ENCODE peak calls at places on chromosome 2, in ten cellular contexts. One of them, this sample, is unnamed.

GRCh38 chr2:39160982-39161381 is 40.1 kb upstream of the SOS1 start:
- DNase-seq in T47D: no peak
- DNase-seq in A172: no peak
- DNase-seq in fibroblast of the aortic adventitia: peak
- DNase-seq in skeletal muscle cell: no peak
- DNase-seq in stimulated activated naive B cell treated with anti-CD40 and anti-IgM and Interleukin-4, amounts not matched to agents 10 μg/mL and 1 μg/mL and 100 μg/mL, for 72 hours: no peak
- DNase-seq in omental fat pad: no peak
- DNase-seq in stimulated activated CD4-positive, alpha-beta T cell treated with anti-CD3 and anti-CD28 coated beads, TNF-alpha, amount 100 ng/mL, for 4 hours: no peak
- DNase-seq in choroid plexus epithelial cell: no peak
- DNase-seq in frontal cortex: no peak
- DNase-seq in this sample: no peak

GRCh38 chr2:3737128-3737527 is 33.8 kb downstream of the DCDC2C start:
- DNase-seq in stimulated activated CD4-positive, alpha-beta T cell treated with anti-CD3 and anti-CD28 coated beads, TNF-alpha, amount 100 ng/mL, for 4 hours: no peak
- DNase-seq in A172: no peak
- DNase-seq in T47D: no peak
- DNase-seq in omental fat pad: no peak
- DNase-seq in choroid plexus epithelial cell: no peak
- DNase-seq in fibroblast of the aortic adventitia: no peak
- DNase-seq in stimulated activated naive B cell treated with anti-CD40 and anti-IgM and Interleukin-4, amounts not matched to agents 10 μg/mL and 1 μg/mL and 100 μg/mL, for 72 hours: no peak
- DNase-seq in skeletal muscle cell: no peak
- DNase-seq in frontal cortex: no peak
- DNase-seq in this sample: no peak

GRCh38 chr2:20108655-20109396 is 57.4 kb upstream of the LAPTM4A start:
- DNase-seq in frontal cortex: no peak
- DNase-seq in omental fat pad: no peak
- DNase-seq in choroid plexus epithelial cell: peak
- DNase-seq in A172: peak
- DNase-seq in skeletal muscle cell: peak
- DNase-seq in stimulated activated CD4-positive, alpha-beta T cell treated with anti-CD3 and anti-CD28 coated beads, TNF-alpha, amount 100 ng/mL, for 4 hours: no peak
- DNase-seq in T47D: no peak
- DNase-seq in stimulated activated naive B cell treated with anti-CD40 and anti-IgM and Interleukin-4, amounts not matched to agents 10 μg/mL and 1 μg/mL and 100 μg/mL, for 72 hours: no peak
- DNase-seq in fibroblast of the aortic adventitia: no peak
- DNase-seq in this sample: no peak

GRCh38 chr2:18268400-18268799 is 292.1 kb downstream of the RDH14 start:
- DNase-seq in frontal cortex: no peak
- DNase-seq in stimulated activated naive B cell treated with anti-CD40 and anti-IgM and Interleukin-4, amounts not matched to agents 10 μg/mL and 1 μg/mL and 100 μg/mL, for 72 hours: no peak
- DNase-seq in omental fat pad: no peak
- DNase-seq in T47D: no peak
- DNase-seq in stimulated activated CD4-positive, alpha-beta T cell treated with anti-CD3 and anti-CD28 coated beads, TNF-alpha, amount 100 ng/mL, for 4 hours: no peak
- DNase-seq in A172: peak
- DNase-seq in skeletal muscle cell: peak
- DNase-seq in choroid plexus epithelial cell: peak
- DNase-seq in fibroblast of the aortic adventitia: no peak
- DNase-seq in this sample: no peak

GRCh38 chr2:73961274-73961673 is 23.4 kb upstream of the TET3 start:
- DNase-seq in T47D: no peak
- DNase-seq in frontal cortex: no peak
- DNase-seq in omental fat pad: no peak
- DNase-seq in fibroblast of the aortic adventitia: no peak
- DNase-seq in choroid plexus epithelial cell: no peak
- DNase-seq in stimulated activated naive B cell treated with anti-CD40 and anti-IgM and Interleukin-4, amounts not matched to agents 10 μg/mL and 1 μg/mL and 100 μg/mL, for 72 hours: no peak
- DNase-seq in A172: no peak
- DNase-seq in stimulated activated CD4-positive, alpha-beta T cell treated with anti-CD3 and anti-CD28 coated beads, TNF-alpha, amount 100 ng/mL, for 4 hours: no peak
- DNase-seq in skeletal muscle cell: no peak
- DNase-seq in this sample: no peak

GRCh38 chr2:157056200-157056676 is 201.3 kb upstream of the GALNT5 start:
- DNase-seq in T47D: no peak
- DNase-seq in fibroblast of the aortic adventitia: peak
- DNase-seq in stimulated activated CD4-positive, alpha-beta T cell treated with anti-CD3 and anti-CD28 coated beads, TNF-alpha, amount 100 ng/mL, for 4 hours: no peak
- DNase-seq in skeletal muscle cell: peak
- DNase-seq in choroid plexus epithelial cell: peak
- DNase-seq in stimulated activated naive B cell treated with anti-CD40 and anti-IgM and Interleukin-4, amounts not matched to agents 10 μg/mL and 1 μg/mL and 100 μg/mL, for 72 hours: no peak
- DNase-seq in omental fat pad: no peak
- DNase-seq in frontal cortex: no peak
- DNase-seq in A172: peak
- DNase-seq in this sample: no peak

GRCh38 chr2:174836345-174836999 is 72.2 kb upstream of the CHRNA1 start:
- DNase-seq in choroid plexus epithelial cell: peak
- DNase-seq in fibroblast of the aortic adventitia: peak
- DNase-seq in omental fat pad: no peak
- DNase-seq in A172: peak
- DNase-seq in frontal cortex: no peak
- DNase-seq in T47D: peak
- DNase-seq in stimulated activated naive B cell treated with anti-CD40 and anti-IgM and Interleukin-4, amounts not matched to agents 10 μg/mL and 1 μg/mL and 100 μg/mL, for 72 hours: no peak
- DNase-seq in stimulated activated CD4-positive, alpha-beta T cell treated with anti-CD3 and anti-CD28 coated beads, TNF-alpha, amount 100 ng/mL, for 4 hours: no peak
- DNase-seq in skeletal muscle cell: peak
- DNase-seq in this sample: no peak

GRCh38 chr2:188588235-188588634 is 296.6 kb downstream of the GULP1 start:
- DNase-seq in choroid plexus epithelial cell: peak
- DNase-seq in A172: no peak
- DNase-seq in skeletal muscle cell: no peak
- DNase-seq in fibroblast of the aortic adventitia: no peak
- DNase-seq in stimulated activated naive B cell treated with anti-CD40 and anti-IgM and Interleukin-4, amounts not matched to agents 10 μg/mL and 1 μg/mL and 100 μg/mL, for 72 hours: no peak
- DNase-seq in omental fat pad: no peak
- DNase-seq in stimulated activated CD4-positive, alpha-beta T cell treated with anti-CD3 and anti-CD28 coated beads, TNF-alpha, amount 100 ng/mL, for 4 hours: no peak
- DNase-seq in T47D: no peak
- DNase-seq in frontal cortex: no peak
- DNase-seq in this sample: no peak

GRCh38 chr2:181440919-181441318 is 16.3 kb upstream of the ITGA4 start:
- DNase-seq in frontal cortex: no peak
- DNase-seq in omental fat pad: no peak
- DNase-seq in choroid plexus epithelial cell: no peak
- DNase-seq in stimulated activated CD4-positive, alpha-beta T cell treated with anti-CD3 and anti-CD28 coated beads, TNF-alpha, amount 100 ng/mL, for 4 hours: no peak
- DNase-seq in A172: no peak
- DNase-seq in skeletal muscle cell: no peak
- DNase-seq in T47D: no peak
- DNase-seq in stimulated activated naive B cell treated with anti-CD40 and anti-IgM and Interleukin-4, amounts not matched to agents 10 μg/mL and 1 μg/mL and 100 μg/mL, for 72 hours: no peak
- DNase-seq in fibroblast of the aortic adventitia: no peak
- DNase-seq in this sample: no peak

GRCh38 chr2:17336458-17336857 is 181.8 kb downstream of the RAD51AP2 start:
- DNase-seq in fibroblast of the aortic adventitia: no peak
- DNase-seq in A172: no peak
- DNase-seq in omental fat pad: no peak
- DNase-seq in T47D: no peak
- DNase-seq in choroid plexus epithelial cell: no peak
- DNase-seq in stimulated activated CD4-positive, alpha-beta T cell treated with anti-CD3 and anti-CD28 coated beads, TNF-alpha, amount 100 ng/mL, for 4 hours: no peak
- DNase-seq in skeletal muscle cell: no peak
- DNase-seq in stimulated activated naive B cell treated with anti-CD40 and anti-IgM and Interleukin-4, amounts not matched to agents 10 μg/mL and 1 μg/mL and 100 μg/mL, for 72 hours: no peak
- DNase-seq in frontal cortex: no peak
- DNase-seq in this sample: no peak

GRCh38 chr2:153870308-153870707 is 1.4 kb upstream of the GALNT13 start:
- DNase-seq in choroid plexus epithelial cell: no peak
- DNase-seq in fibroblast of the aortic adventitia: no peak
- DNase-seq in frontal cortex: no peak
- DNase-seq in stimulated activated CD4-positive, alpha-beta T cell treated with anti-CD3 and anti-CD28 coated beads, TNF-alpha, amount 100 ng/mL, for 4 hours: no peak
- DNase-seq in stimulated activated naive B cell treated with anti-CD40 and anti-IgM and Interleukin-4, amounts not matched to agents 10 μg/mL and 1 μg/mL and 100 μg/mL, for 72 hours: no peak
- DNase-seq in omental fat pad: no peak
- DNase-seq in skeletal muscle cell: no peak
- DNase-seq in T47D: no peak
- DNase-seq in A172: peak
- DNase-seq in this sample: no peak

GRCh38 chr2:9558948-9559381 is 3.3 kb upstream of the ADAM17 start:
- DNase-seq in stimulated activated CD4-positive, alpha-beta T cell treated with anti-CD3 and anti-CD28 coated beads, TNF-alpha, amount 100 ng/mL, for 4 hours: no peak
- DNase-seq in T47D: peak
- DNase-seq in fibroblast of the aortic adventitia: peak
- DNase-seq in stimulated activated naive B cell treated with anti-CD40 and anti-IgM and Interleukin-4, amounts not matched to agents 10 μg/mL and 1 μg/mL and 100 μg/mL, for 72 hours: no peak
- DNase-seq in skeletal muscle cell: peak
- DNase-seq in frontal cortex: no peak
- DNase-seq in A172: peak
- DNase-seq in choroid plexus epithelial cell: peak
- DNase-seq in omental fat pad: no peak
- DNase-seq in this sample: no peak

GRCh38 chr2:121694398-121695178 is 42.1 kb downstream of the NIFK start:
- DNase-seq in skeletal muscle cell: peak
- DNase-seq in fibroblast of the aortic adventitia: peak
- DNase-seq in frontal cortex: no peak
- DNase-seq in stimulated activated naive B cell treated with anti-CD40 and anti-IgM and Interleukin-4, amounts not matched to agents 10 μg/mL and 1 μg/mL and 100 μg/mL, for 72 hours: no peak
- DNase-seq in choroid plexus epithelial cell: peak
- DNase-seq in A172: peak
- DNase-seq in omental fat pad: no peak
- DNase-seq in stimulated activated CD4-positive, alpha-beta T cell treated with anti-CD3 and anti-CD28 coated beads, TNF-alpha, amount 100 ng/mL, for 4 hours: no peak
- DNase-seq in T47D: no peak
- DNase-seq in this sample: no peak

GRCh38 chr2:195404650-195405049 is 252.4 kb upstream of the SLC39A10 start:
- DNase-seq in skeletal muscle cell: no peak
- DNase-seq in choroid plexus epithelial cell: no peak
- DNase-seq in T47D: no peak
- DNase-seq in fibroblast of the aortic adventitia: peak
- DNase-seq in stimulated activated naive B cell treated with anti-CD40 and anti-IgM and Interleukin-4, amounts not matched to agents 10 μg/mL and 1 μg/mL and 100 μg/mL, for 72 hours: no peak
- DNase-seq in A172: no peak
- DNase-seq in stimulated activated CD4-positive, alpha-beta T cell treated with anti-CD3 and anti-CD28 coated beads, TNF-alpha, amount 100 ng/mL, for 4 hours: no peak
- DNase-seq in omental fat pad: no peak
- DNase-seq in frontal cortex: no peak
- DNase-seq in this sample: no peak

GRCh38 chr2:14722919-14723559 is 90.5 kb downstream of the LRATD1 start:
- DNase-seq in skeletal muscle cell: no peak
- DNase-seq in T47D: no peak
- DNase-seq in omental fat pad: no peak
- DNase-seq in A172: no peak
- DNase-seq in fibroblast of the aortic adventitia: no peak
- DNase-seq in stimulated activated naive B cell treated with anti-CD40 and anti-IgM and Interleukin-4, amounts not matched to agents 10 μg/mL and 1 μg/mL and 100 μg/mL, for 72 hours: no peak
- DNase-seq in stimulated activated CD4-positive, alpha-beta T cell treated with anti-CD3 and anti-CD28 coated beads, TNF-alpha, amount 100 ng/mL, for 4 hours: no peak
- DNase-seq in choroid plexus epithelial cell: no peak
- DNase-seq in frontal cortex: no peak
- DNase-seq in this sample: no peak

GRCh38 chr2:220036431-220036830 is 409.0 kb downstream of the SLC4A3 start:
- DNase-seq in T47D: no peak
- DNase-seq in frontal cortex: no peak
- DNase-seq in skeletal muscle cell: no peak
- DNase-seq in stimulated activated CD4-positive, alpha-beta T cell treated with anti-CD3 and anti-CD28 coated beads, TNF-alpha, amount 100 ng/mL, for 4 hours: no peak
- DNase-seq in fibroblast of the aortic adventitia: peak
- DNase-seq in A172: no peak
- DNase-seq in omental fat pad: no peak
- DNase-seq in stimulated activated naive B cell treated with anti-CD40 and anti-IgM and Interleukin-4, amounts not matched to agents 10 μg/mL and 1 μg/mL and 100 μg/mL, for 72 hours: no peak
- DNase-seq in choroid plexus epithelial cell: peak
- DNase-seq in this sample: no peak

GRCh38 chr2:178865537-178865936 is 58.3 kb upstream of the TTN start:
- DNase-seq in omental fat pad: no peak
- DNase-seq in A172: no peak
- DNase-seq in stimulated activated naive B cell treated with anti-CD40 and anti-IgM and Interleukin-4, amounts not matched to agents 10 μg/mL and 1 μg/mL and 100 μg/mL, for 72 hours: no peak
- DNase-seq in choroid plexus epithelial cell: no peak
- DNase-seq in skeletal muscle cell: no peak
- DNase-seq in frontal cortex: no peak
- DNase-seq in T47D: no peak
- DNase-seq in stimulated activated CD4-positive, alpha-beta T cell treated with anti-CD3 and anti-CD28 coated beads, TNF-alpha, amount 100 ng/mL, for 4 hours: no peak
- DNase-seq in fibroblast of the aortic adventitia: no peak
- DNase-seq in this sample: no peak

GRCh38 chr2:160952462-160952861 is 207.8 kb upstream of the TANK start:
- DNase-seq in choroid plexus epithelial cell: no peak
- DNase-seq in stimulated activated CD4-positive, alpha-beta T cell treated with anti-CD3 and anti-CD28 coated beads, TNF-alpha, amount 100 ng/mL, for 4 hours: no peak
- DNase-seq in stimulated activated naive B cell treated with anti-CD40 and anti-IgM and Interleukin-4, amounts not matched to agents 10 μg/mL and 1 μg/mL and 100 μg/mL, for 72 hours: no peak
- DNase-seq in omental fat pad: no peak
- DNase-seq in fibroblast of the aortic adventitia: peak
- DNase-seq in A172: peak
- DNase-seq in T47D: no peak
- DNase-seq in skeletal muscle cell: no peak
- DNase-seq in frontal cortex: no peak
- DNase-seq in this sample: no peak

GRCh38 chr2:224938670-224939309 is 103.5 kb downstream of the DOCK10 start:
- DNase-seq in choroid plexus epithelial cell: peak
- DNase-seq in stimulated activated naive B cell treated with anti-CD40 and anti-IgM and Interleukin-4, amounts not matched to agents 10 μg/mL and 1 μg/mL and 100 μg/mL, for 72 hours: peak
- DNase-seq in A172: peak
- DNase-seq in omental fat pad: no peak
- DNase-seq in skeletal muscle cell: peak
- DNase-seq in frontal cortex: no peak
- DNase-seq in stimulated activated CD4-positive, alpha-beta T cell treated with anti-CD3 and anti-CD28 coated beads, TNF-alpha, amount 100 ng/mL, for 4 hours: no peak
- DNase-seq in T47D: no peak
- DNase-seq in fibroblast of the aortic adventitia: no peak
- DNase-seq in this sample: no peak

GRCh38 chr2:236158969-236159777 is 9.0 kb downstream of the GBX2 start:
- DNase-seq in skeletal muscle cell: no peak
- DNase-seq in choroid plexus epithelial cell: no peak
- DNase-seq in omental fat pad: no peak
- DNase-seq in frontal cortex: no peak
- DNase-seq in T47D: no peak
- DNase-seq in A172: no peak
- DNase-seq in fibroblast of the aortic adventitia: no peak
- DNase-seq in stimulated activated naive B cell treated with anti-CD40 and anti-IgM and Interleukin-4, amounts not matched to agents 10 μg/mL and 1 μg/mL and 100 μg/mL, for 72 hours: no peak
- DNase-seq in stimulated activated CD4-positive, alpha-beta T cell treated with anti-CD3 and anti-CD28 coated beads, TNF-alpha, amount 100 ng/mL, for 4 hours: no peak
- DNase-seq in this sample: no peak

GRCh38 chr2:223488814-223489213 is 113.3 kb downstream of the SCG2 start:
- DNase-seq in T47D: no peak
- DNase-seq in choroid plexus epithelial cell: peak
- DNase-seq in omental fat pad: no peak
- DNase-seq in skeletal muscle cell: no peak
- DNase-seq in A172: peak
- DNase-seq in frontal cortex: no peak
- DNase-seq in stimulated activated naive B cell treated with anti-CD40 and anti-IgM and Interleukin-4, amounts not matched to agents 10 μg/mL and 1 μg/mL and 100 μg/mL, for 72 hours: no peak
- DNase-seq in fibroblast of the aortic adventitia: peak
- DNase-seq in stimulated activated CD4-positive, alpha-beta T cell treated with anti-CD3 and anti-CD28 coated beads, TNF-alpha, amount 100 ng/mL, for 4 hours: no peak
- DNase-seq in this sample: no peak

GRCh38 chr2:101188683-101189405 is 37.7 kb upstream of the TBC1D8 start:
- DNase-seq in stimulated activated naive B cell treated with anti-CD40 and anti-IgM and Interleukin-4, amounts not matched to agents 10 μg/mL and 1 μg/mL and 100 μg/mL, for 72 hours: no peak
- DNase-seq in frontal cortex: no peak
- DNase-seq in omental fat pad: no peak
- DNase-seq in A172: peak
- DNase-seq in skeletal muscle cell: no peak
- DNase-seq in stimulated activated CD4-positive, alpha-beta T cell treated with anti-CD3 and anti-CD28 coated beads, TNF-alpha, amount 100 ng/mL, for 4 hours: no peak
- DNase-seq in T47D: peak
- DNase-seq in choroid plexus epithelial cell: peak
- DNase-seq in fibroblast of the aortic adventitia: peak
- DNase-seq in this sample: peak

GRCh38 chr2:182522428-182522896 is 95.6 kb upstream of the PDE1A start:
- DNase-seq in T47D: no peak
- DNase-seq in frontal cortex: no peak
- DNase-seq in choroid plexus epithelial cell: peak
- DNase-seq in stimulated activated CD4-positive, alpha-beta T cell treated with anti-CD3 and anti-CD28 coated beads, TNF-alpha, amount 100 ng/mL, for 4 hours: no peak
- DNase-seq in stimulated activated naive B cell treated with anti-CD40 and anti-IgM and Interleukin-4, amounts not matched to agents 10 μg/mL and 1 μg/mL and 100 μg/mL, for 72 hours: no peak
- DNase-seq in omental fat pad: no peak
- DNase-seq in A172: peak
- DNase-seq in fibroblast of the aortic adventitia: no peak
- DNase-seq in skeletal muscle cell: no peak
- DNase-seq in this sample: no peak

GRCh38 chr2:6866239-6866745 is 585 bp upstream of the CMPK2 start:
- DNase-seq in skeletal muscle cell: no peak
- DNase-seq in omental fat pad: no peak
- DNase-seq in stimulated activated CD4-positive, alpha-beta T cell treated with anti-CD3 and anti-CD28 coated beads, TNF-alpha, amount 100 ng/mL, for 4 hours: peak
- DNase-seq in stimulated activated naive B cell treated with anti-CD40 and anti-IgM and Interleukin-4, amounts not matched to agents 10 μg/mL and 1 μg/mL and 100 μg/mL, for 72 hours: no peak
- DNase-seq in T47D: peak
- DNase-seq in frontal cortex: peak
- DNase-seq in A172: peak
- DNase-seq in choroid plexus epithelial cell: peak
- DNase-seq in fibroblast of the aortic adventitia: peak
- DNase-seq in this sample: no peak

GRCh38 chr2:241564596-241565411 is 6.3 kb downstream of the BOK start:
- DNase-seq in omental fat pad: no peak
- DNase-seq in stimulated activated naive B cell treated with anti-CD40 and anti-IgM and Interleukin-4, amounts not matched to agents 10 μg/mL and 1 μg/mL and 100 μg/mL, for 72 hours: no peak
- DNase-seq in T47D: no peak
- DNase-seq in frontal cortex: no peak
- DNase-seq in stimulated activated CD4-positive, alpha-beta T cell treated with anti-CD3 and anti-CD28 coated beads, TNF-alpha, amount 100 ng/mL, for 4 hours: no peak
- DNase-seq in choroid plexus epithelial cell: no peak
- DNase-seq in skeletal muscle cell: no peak
- DNase-seq in A172: no peak
- DNase-seq in fibroblast of the aortic adventitia: no peak
- DNase-seq in this sample: no peak

GRCh38 chr2:69774984-69775982 is 33.3 kb downstream of the ANXA4 start:
- DNase-seq in omental fat pad: no peak
- DNase-seq in stimulated activated naive B cell treated with anti-CD40 and anti-IgM and Interleukin-4, amounts not matched to agents 10 μg/mL and 1 μg/mL and 100 μg/mL, for 72 hours: peak
- DNase-seq in stimulated activated CD4-positive, alpha-beta T cell treated with anti-CD3 and anti-CD28 coated beads, TNF-alpha, amount 100 ng/mL, for 4 hours: no peak
- DNase-seq in A172: no peak
- DNase-seq in T47D: no peak
- DNase-seq in fibroblast of the aortic adventitia: peak
- DNase-seq in skeletal muscle cell: no peak
- DNase-seq in frontal cortex: no peak
- DNase-seq in choroid plexus epithelial cell: peak
- DNase-seq in this sample: no peak

GRCh38 chr2:45342-46130 is 769 bp downstream of the FAM110C start:
- DNase-seq in stimulated activated CD4-positive, alpha-beta T cell treated with anti-CD3 and anti-CD28 coated beads, TNF-alpha, amount 100 ng/mL, for 4 hours: no peak
- DNase-seq in omental fat pad: no peak
- DNase-seq in stimulated activated naive B cell treated with anti-CD40 and anti-IgM and Interleukin-4, amounts not matched to agents 10 μg/mL and 1 μg/mL and 100 μg/mL, for 72 hours: no peak
- DNase-seq in A172: no peak
- DNase-seq in choroid plexus epithelial cell: no peak
- DNase-seq in skeletal muscle cell: no peak
- DNase-seq in fibroblast of the aortic adventitia: no peak
- DNase-seq in frontal cortex: no peak
- DNase-seq in T47D: peak
- DNase-seq in this sample: no peak

GRCh38 chr2:138689705-138690104 is 90.5 kb downstream of the NXPH2 start:
- DNase-seq in A172: no peak
- DNase-seq in stimulated activated naive B cell treated with anti-CD40 and anti-IgM and Interleukin-4, amounts not matched to agents 10 μg/mL and 1 μg/mL and 100 μg/mL, for 72 hours: peak
- DNase-seq in stimulated activated CD4-positive, alpha-beta T cell treated with anti-CD3 and anti-CD28 coated beads, TNF-alpha, amount 100 ng/mL, for 4 hours: no peak
- DNase-seq in T47D: no peak
- DNase-seq in skeletal muscle cell: no peak
- DNase-seq in choroid plexus epithelial cell: no peak
- DNase-seq in fibroblast of the aortic adventitia: no peak
- DNase-seq in omental fat pad: no peak
- DNase-seq in frontal cortex: no peak
- DNase-seq in this sample: no peak